ENCODE peak calls at places on chromosome 10, in four cellular contexts. Z is PC-3, C is GM23338, O is HCT116. Q is an unnamed sample.

GRCh38 chr10:114282526-114282925 is 43.5 kb downstream of the VWA2 start:
- DNase-seq in O (no peak), Z (no peak), C (no peak), Q (no peak)

GRCh38 chr10:78889536-78890063 is 179.2 kb upstream of the ZMIZ1 start:
- DNase-seq in C (no peak), Z (no peak), O (no peak), Q (no peak)

GRCh38 chr10:71638577-71639411 is 80.8 kb downstream of the C10orf105 start:
- DNase-seq in Z (no peak), O (no peak), C (no peak), Q (peak; percentile 87)

GRCh38 chr10:126876456-126876855 is 28.8 kb upstream of the DOCK1 start:
- DNase-seq in O (no peak), Z (no peak), C (no peak), Q (no peak)

GRCh38 chr10:100009283-100009792 is 409 bp downstream of the DNMBP start:
- DNase-seq in O (no peak), Z (no peak), C (no peak), Q (peak; percentile 87)

GRCh38 chr10:119803264-119803663 is 69.4 kb downstream of the MCMBP start:
- DNase-seq in Z (peak; percentile 13), C (no peak), O (no peak), Q (no peak)

GRCh38 chr10:79444243-79445119 is 943 bp downstream of the ZCCHC24 start:
- DNase-seq in O (no peak), C (peak; percentile 80), Z (peak; percentile 98), Q (peak; percentile 77)

GRCh38 chr10:112985701-112986510 is 35.9 kb downstream of the TCF7L2 start:
- DNase-seq in O (no peak), Z (no peak), C (no peak), Q (no peak)

GRCh38 chr10:119541046-119541445 is 1.5 kb downstream of the RGS10 start:
- DNase-seq in C (no peak), O (no peak), Z (peak; percentile 13), Q (no peak)

GRCh38 chr10:78155722-78156121 is 122.1 kb downstream of the RPS24 start:
- DNase-seq in O (no peak), C (no peak), Z (no peak), Q (no peak)

GRCh38 chr10:4241724-4242345 is 456.8 kb upstream of the KLF6 start:
- DNase-seq in Z (no peak), C (peak; percentile 41), O (no peak), Q (peak; percentile 75)

GRCh38 chr10:98074315-98074911 is 44.0 kb upstream of the CRTAC1 start:
- DNase-seq in C (peak; percentile 42), O (no peak), Z (peak; percentile 24), Q (peak; percentile 32)

GRCh38 chr10:113562693-113563092 is 9.8 kb downstream of the HABP2 start:
- DNase-seq in O (no peak), Z (no peak), C (no peak), Q (peak; percentile 32)

GRCh38 chr10:48224979-48225560 is 49.4 kb downstream of the FRMPD2 start:
- DNase-seq in Z (no peak), O (no peak), C (no peak), Q (no peak)

GRCh38 chr10:72306215-72306760 is 32.6 kb downstream of the DDIT4 start:
- DNase-seq in Z (no peak), O (no peak), C (no peak), Q (no peak)

GRCh38 chr10:102408081-102408727 is 10.4 kb downstream of the PSD start:
- DNase-seq in C (no peak), Z (no peak), O (no peak), Q (no peak)

GRCh38 chr10:47359626-47360418 is 11.7 kb downstream of the RBP3 start:
- DNase-seq in C (no peak), Z (no peak), O (no peak), Q (no peak)

GRCh38 chr10:79229081-79229541 is 118.2 kb upstream of the PPIF start:
- DNase-seq in C (peak; percentile 63), O (no peak), Z (no peak), Q (peak; percentile 46)

GRCh38 chr10:90871761-90872647 is at the start of gene RPP30:
- DNase-seq in Z (peak; percentile 69), O (no peak), C (peak; percentile 92), Q (peak; percentile 92)

GRCh38 chr10:100438674-100439315 is 24.0 kb upstream of the WNT8B start:
- DNase-seq in C (no peak), O (no peak), Z (no peak), Q (no peak)

DNA sequence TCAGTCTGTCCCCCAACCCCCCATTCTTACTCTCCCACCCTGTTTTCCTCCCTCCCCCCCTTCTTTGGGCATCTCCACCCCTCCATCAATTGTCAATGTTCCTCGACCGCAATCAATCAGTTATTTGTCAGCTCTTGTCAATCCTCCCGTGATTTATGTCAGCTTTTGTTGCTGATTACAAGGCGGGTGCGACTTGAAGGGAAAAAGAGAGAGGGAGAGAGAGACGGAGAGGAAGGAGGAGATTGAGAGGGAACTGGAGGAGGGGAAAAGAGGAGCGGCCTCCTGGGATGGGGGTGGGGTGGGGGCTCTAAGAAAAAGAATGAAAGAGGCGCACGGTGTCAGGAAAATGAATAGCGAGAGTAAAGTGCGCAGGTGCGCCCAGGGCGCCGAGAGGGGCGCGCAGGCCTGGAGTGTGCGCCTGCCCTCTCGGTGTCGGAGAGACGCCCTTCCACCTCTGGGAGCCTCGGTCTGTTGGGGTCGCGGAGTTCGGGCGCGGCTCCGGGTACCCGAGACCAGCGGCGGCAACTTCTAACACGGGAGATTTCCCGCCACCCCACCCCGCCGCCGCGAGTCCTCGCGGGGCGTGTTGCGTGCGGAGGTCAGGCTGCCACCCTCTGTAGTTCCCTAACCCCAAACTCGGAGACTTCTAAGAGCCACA is 1.1 kb upstream of the ZNF503 start:
- DNase-seq in C (peak; percentile 70), Z (peak; percentile 91), O (no peak), Q (peak; percentile 87)
- H3K4me3 ChIP-seq in C (peak overlapping the region; percentile 65), Z (peak overlapping the region; percentile 79), O (peak overlapping the region; percentile 96), Q (peak overlapping the region; percentile 68)

DNA sequence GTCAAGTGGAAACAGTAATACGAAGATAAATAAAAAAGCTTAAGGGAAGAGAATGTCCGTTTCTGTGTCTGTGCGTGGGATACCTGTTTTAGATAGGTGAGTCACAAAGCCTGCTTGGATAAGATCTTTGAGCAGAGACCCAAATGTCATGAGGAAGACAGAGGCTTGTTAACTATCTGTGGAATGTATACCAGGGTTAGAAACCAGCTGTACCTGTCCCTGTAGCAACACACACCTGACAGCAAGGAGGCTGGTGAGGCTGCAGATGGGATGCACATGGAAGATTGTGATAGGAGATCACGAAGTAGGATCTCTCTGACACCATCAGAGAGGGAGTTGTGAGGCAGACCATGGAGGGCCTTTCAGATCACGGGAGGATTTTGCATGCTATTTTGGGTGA is 105.3 kb downstream of the ARHGAP21 start:
- DNase-seq in O (no peak), C (peak; percentile 16), Z (peak; percentile 83), Q (peak; percentile 13)
- H2AFZ ChIP-seq in O (no peak overlapping the region), C (no peak overlapping the region), Z (no peak overlapping the region), Q (no peak overlapping the region)

GRCh38 chr10:125054664-125055273 is 105.6 kb downstream of the CTBP2 start:
- DNase-seq in O (no peak), Z (no peak), C (no peak), Q (no peak)

GRCh38 chr10:125057158-125058001 is 103.0 kb downstream of the CTBP2 start:
- DNase-seq in C (no peak), Z (no peak), O (no peak), Q (peak; percentile 57)

GRCh38 chr10:125056161-125057132 is 103.9 kb downstream of the CTBP2 start:
- DNase-seq in C (no peak), O (no peak), Z (no peak), Q (no peak)

GRCh38 chr10:125052146-125052545 is 108.2 kb downstream of the CTBP2 start:
- DNase-seq in C (no peak), Z (no peak), O (no peak), Q (no peak)

GRCh38 chr10:125054216-125054615 is 106.1 kb downstream of the CTBP2 start:
- DNase-seq in C (no peak), O (no peak), Z (no peak), Q (no peak)
- H3K4me3 ChIP-seq in C (no peak overlapping the region), O (no peak overlapping the region), Z (no peak overlapping the region), Q (no peak overlapping the region)

GRCh38 chr10:63103971-63104409 is 29.1 kb upstream of the NRBF2 start:
- DNase-seq in Z (no peak), C (peak; percentile 72), O (no peak), Q (no peak)
- H2AFZ ChIP-seq in Z (no peak overlapping the region), C (peak overlapping the region; percentile 34), O (no peak overlapping the region), Q (no peak overlapping the region)

GRCh38 chr10:132185601-132186487 is 904 bp upstream of the DPYSL4 start:
- DNase-seq in C (peak; percentile 76), O (peak; percentile 7), Z (peak; percentile 66), Q (peak; percentile 85)
- H3K4me3 ChIP-seq in C (peak overlapping the region; percentile 61), O (no peak overlapping the region), Z (peak overlapping the region; percentile 59), Q (no peak overlapping the region)

GRCh38 chr10:44402465-44403205 is 17.7 kb upstream of the CXCL12 start:
- DNase-seq in C (no peak), Z (no peak), O (no peak), Q (no peak)
- H2AFZ ChIP-seq in C (peak overlapping the region; percentile 29), Z (no peak overlapping the region), O (no peak overlapping the region), Q (no peak overlapping the region)